ENCODE peak calls at places on chromosomes 13 and 19, in seven cellular contexts. J is GM12865; V is NCI-H2107; T is NCI-H1048; Y is activated naive CD4-positive, alpha-beta T cell treated with Interleukin-2 at 50 U/mL for 16 hours; F is NCI-H345; M is progenitor cell of endocrine pancreas. Q is an unnamed sample.

GRCh38 chr19:35056513-35057063 is 15.1 kb downstream of the HPN start:
- DNase-seq in Y (no peak), J (no peak), M (no peak), V (no peak), T (no peak), F (no peak), Q (no peak)

GRCh38 chr19:14005381-14006084 is 587 bp downstream of the RFX1 start:
- DNase-seq in F (peak; percentile 80), T (peak; percentile 28), M (peak; percentile 86), J (peak; percentile 95), V (peak; percentile 79), Y (peak; percentile 89), Q (peak; percentile 93)

GRCh38 chr13:36074659-36075058 is 56.5 kb downstream of the DCLK1 start:
- DNase-seq in J (no peak), M (no peak), F (no peak), Y (no peak), T (no peak), V (no peak), Q (no peak)

GRCh38 chr13:28527629-28528028 is 32.7 kb upstream of the FLT1 start:
- DNase-seq in Y (no peak), V (no peak), F (no peak), J (peak; percentile 28), M (no peak), T (no peak), Q (no peak)

GRCh38 chr19:13621413-13621812 is 115.1 kb upstream of the CACNA1A start:
- DNase-seq in V (no peak), J (peak; percentile 54), F (peak; percentile 50), T (no peak), Y (peak; percentile 44), M (no peak), Q (peak; percentile 24)

GRCh38 chr19:35357867-35358573 is at the start of gene FFAR3:
- DNase-seq in M (no peak), Y (no peak), J (no peak), F (no peak), T (no peak), V (no peak), Q (no peak)

GRCh38 chr13:99636728-99637353 is 135.6 kb downstream of the TM9SF2 start:
- DNase-seq in Y (no peak), T (no peak), V (no peak), F (no peak), J (peak; percentile 74), M (no peak), Q (no peak)

GRCh38 chr13:80314711-80315505 is 26.0 kb downstream of the SPRY2 start:
- DNase-seq in V (no peak), M (no peak), Y (no peak), F (no peak), J (no peak), T (no peak), Q (no peak)

GRCh38 chr19:38693380-38694223 is 46.2 kb downstream of the ACTN4 start:
- DNase-seq in V (no peak), F (no peak), Y (peak; percentile 41), T (no peak), J (peak; percentile 79), M (peak; percentile 60), Q (peak; percentile 74)

GRCh38 chr13:98022210-98022609 is 68.7 kb downstream of the IPO5 start:
- DNase-seq in V (no peak), J (no peak), F (peak; percentile 25), M (no peak), T (no peak), Y (no peak), Q (no peak)

GRCh38 chr13:99898421-99898820 is 73.1 kb downstream of the ZIC5 start:
- DNase-seq in F (no peak), Y (no peak), T (no peak), J (no peak), V (no peak), M (no peak), Q (no peak)